ENCODE peak calls at places on chromosomes 1 and 21, in four cellular contexts. B, Q, M and S are unnamed samples.

GRCh38 chr21:35203093-35204021 is 154.3 kb upstream of the RUNX1 start:
- DNase-seq in M (no peak), Q (no peak), B (peak; percentile 93), S (no peak)

GRCh38 chr1:85502625-85503083 is 37.7 kb upstream of the DDAH1 start:
- DNase-seq in M (peak; percentile 70), Q (no peak), B (peak; percentile 85), S (peak; percentile 28)

GRCh38 chr21:26909972-26910371 is 56.9 kb downstream of the ADAMTS5 start:
- DNase-seq in B (no peak), Q (no peak), M (no peak), S (no peak)

GRCh38 chr1:170558731-170559130 is 26.8 kb downstream of the GORAB start:
- DNase-seq in Q (no peak), B (no peak), M (no peak), S (no peak)

GRCh38 chr1:52424238-52424637 is 19.8 kb downstream of the PRPF38A start:
- DNase-seq in Q (peak; percentile 30), B (peak; percentile 13), M (no peak), S (no peak)

GRCh38 chr1:221672160-221672762 is 69.6 kb downstream of the DUSP10 start:
- DNase-seq in Q (no peak), M (no peak), B (peak; percentile 86), S (no peak)

GRCh38 chr21:33490991-33491372 is 534 bp downstream of the DNAJC28 start:
- DNase-seq in B (no peak), Q (no peak), M (no peak), S (no peak)

GRCh38 chr1:41108696-41109284 is 87.3 kb upstream of the SLFNL1 start:
- DNase-seq in M (no peak), Q (no peak), B (peak; percentile 11), S (peak; percentile 7)

GRCh38 chr1:230303069-230303468 is 123.1 kb downstream of the PGBD5 start:
- DNase-seq in Q (no peak), M (no peak), B (no peak), S (no peak)

GRCh38 chr1:206000641-206001339 is 2.4 kb downstream of the RAB7B start:
- DNase-seq in M (no peak), Q (no peak), B (peak; percentile 43), S (no peak)

GRCh38 chr1:165928075-165928731 is 100.8 kb downstream of the UCK2 start:
- DNase-seq in B (peak; percentile 56), Q (peak; percentile 70), M (peak; percentile 43), S (peak; percentile 60)

GRCh38 chr1:81801834-81802531 is 1.2 kb downstream of the ADGRL2 start:
- DNase-seq in B (peak; percentile 40), Q (no peak), M (no peak), S (no peak)

GRCh38 chr1:225811622-225812487 is 1.9 kb downstream of the EPHX1 start:
- DNase-seq in M (peak; percentile 48), B (no peak), Q (no peak), S (peak; percentile 59)

GRCh38 chr1:248848596-248848995 is 10.3 kb downstream of the ZNF692 start:
- DNase-seq in Q (no peak), M (no peak), B (no peak), S (no peak)

GRCh38 chr1:2611621-2612437 is 21.0 kb downstream of the MMEL1 start:
- DNase-seq in M (no peak), Q (no peak), B (no peak), S (no peak)

GRCh38 chr1:71086331-71086730 is 5.5 kb upstream of the ZRANB2 start:
- DNase-seq in M (no peak), Q (no peak), B (peak; percentile 85), S (no peak)

GRCh38 chr21:32726742-32727477 is 903 bp downstream of the SYNJ1 start:
- DNase-seq in B (peak; percentile 18), Q (peak; percentile 67), M (no peak), S (peak; percentile 11)

GRCh38 chr21:35438643-35439404 is 389.7 kb upstream of the RUNX1 start:
- DNase-seq in B (peak; percentile 11), Q (no peak), M (no peak), S (no peak)

GRCh38 chr1:91613594-91613993 is 112.9 kb downstream of the CDC7 start:
- DNase-seq in M (no peak), Q (no peak), B (peak; percentile 21), S (peak; percentile 88)

GRCh38 chr1:208131631-208132286 is 112.4 kb downstream of the PLXNA2 start:
- DNase-seq in B (no peak), Q (no peak), M (no peak), S (no peak)

GRCh38 chr1:214707306-214708087 is 104.5 kb downstream of the CENPF start:
- DNase-seq in Q (no peak), B (peak; percentile 77), M (no peak), S (no peak)

GRCh38 chr21:46168238-46168637 is 12.9 kb upstream of the FTCD start:
- DNase-seq in M (no peak), B (no peak), Q (no peak), S (no peak)

GRCh38 chr1:66283583-66284041 is 250.3 kb upstream of the SGIP1 start:
- DNase-seq in Q (no peak), M (no peak), B (peak; percentile 67), S (no peak)

GRCh38 chr1:209260146-209260545 is 323.4 kb upstream of the CAMK1G start:
- DNase-seq in M (no peak), B (no peak), Q (no peak), S (no peak)

GRCh38 chr1:10755977-10756521 is 40.4 kb downstream of the CASZ1 start:
- DNase-seq in M (no peak), Q (peak; percentile 52), B (no peak), S (peak; percentile 22)

GRCh38 chr1:93604411-93604810 is 77.2 kb downstream of the BCAR3 start:
- DNase-seq in Q (no peak), B (no peak), M (peak; percentile 35), S (no peak)

GRCh38 chr1:167297222-167298214 is 76.8 kb downstream of the POU2F1 start:
- DNase-seq in B (peak; percentile 3), M (peak; percentile 91), Q (no peak), S (peak; percentile 33)

GRCh38 chr1:36612881-36613280 is 130.2 kb upstream of the CSF3R start:
- DNase-seq in Q (no peak), M (no peak), B (no peak), S (no peak)

GRCh38 chr21:16908087-16908486 is 604.8 kb upstream of the CXADR start:
- DNase-seq in M (no peak), B (no peak), Q (no peak), S (no peak)

DNA sequence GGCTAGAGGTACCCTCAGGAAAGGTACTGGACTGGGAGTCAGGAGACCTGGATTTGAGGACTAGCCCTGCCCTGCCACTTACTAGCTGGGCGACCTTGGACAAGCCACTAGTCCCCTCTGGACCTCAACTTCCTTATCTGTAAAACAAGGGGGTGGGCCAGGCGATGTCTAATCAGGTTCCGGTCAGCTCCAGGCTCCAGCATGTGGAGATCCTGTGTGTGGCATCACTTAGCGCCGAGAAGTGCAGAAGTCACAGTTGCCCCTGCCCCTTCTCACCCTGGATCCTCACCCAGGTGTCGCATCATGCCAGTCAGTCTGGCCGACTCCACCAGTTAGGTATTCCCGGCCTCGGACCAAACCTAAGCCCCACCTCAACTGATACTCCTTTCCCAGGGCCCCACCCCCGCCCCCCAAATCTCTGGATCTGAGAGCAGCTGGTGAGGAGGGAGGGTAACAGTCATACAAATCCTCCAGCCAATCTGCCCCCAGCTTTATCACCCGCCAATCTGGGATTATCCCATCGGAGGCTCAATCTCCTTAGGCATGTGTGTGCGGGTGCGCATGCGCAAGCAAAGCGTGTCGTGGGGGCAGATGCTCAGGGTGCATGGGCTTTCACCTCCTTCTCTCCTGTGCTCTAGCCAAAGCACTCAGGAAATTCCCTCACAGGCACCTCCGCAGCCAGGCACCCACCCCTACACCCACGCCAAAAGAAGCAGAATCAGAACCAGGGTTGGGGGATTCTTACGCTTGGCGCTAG is 5.4 kb downstream of the CELF3 start:
- DNase-seq in Q (no peak), B (no peak), M (no peak), S (no peak)
- TF ChIP-seq MAZ in Q (no peak), B (no peak), M (no peak), S (no peak)

GRCh38 chr1:22373252-22373651 is 78.4 kb upstream of the ZBTB40 start:
- DNase-seq in B (no peak), M (no peak), Q (no peak), S (no peak)
- TF ChIP-seq MAZ in B (no peak), M (no peak), Q (no peak), S (no peak)

DNA sequence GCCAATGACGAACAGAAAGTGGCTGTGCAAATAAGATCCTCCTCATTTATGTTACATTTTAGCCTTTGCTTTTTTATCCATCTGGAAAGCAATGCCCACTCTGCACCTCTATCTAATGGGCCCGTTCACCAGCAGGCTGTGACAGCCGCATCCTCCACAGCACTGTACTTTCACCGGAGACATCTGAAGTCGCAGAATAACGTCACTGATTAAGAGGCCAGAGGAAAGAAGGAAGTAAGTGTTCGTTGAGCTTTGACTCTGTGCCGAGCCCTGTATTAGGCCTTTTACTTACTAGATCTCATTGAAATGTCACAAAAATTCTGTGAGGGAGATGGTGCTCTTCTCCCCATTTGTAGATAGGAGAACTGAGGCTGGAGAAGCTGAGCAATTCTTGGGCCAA is 62.3 kb downstream of the KAZN start:
- DNase-seq in Q (no peak), M (no peak), B (no peak), S (no peak)
- TF ChIP-seq MAZ in Q (no peak), M (no peak), B (no peak), S (no peak)

GRCh38 chr1:156500578-156500846 is at the start of gene MEF2D:
- DNase-seq in M (no peak), Q (no peak), B (no peak), S (no peak)

GRCh38 chr1:156499703-156500577 is 635 bp downstream of the MEF2D start:
- DNase-seq in B (peak; percentile 46), Q (no peak), M (no peak), S (peak; percentile 29)

GRCh38 chr1:156497743-156498446 is 2.7 kb downstream of the MEF2D start:
- DNase-seq in Q (no peak), B (no peak), M (no peak), S (no peak)

GRCh38 chr1:156498447-156499193 is 2.0 kb downstream of the MEF2D start:
- DNase-seq in M (no peak), B (peak; percentile 72), Q (no peak), S (peak; percentile 50)

DNA sequence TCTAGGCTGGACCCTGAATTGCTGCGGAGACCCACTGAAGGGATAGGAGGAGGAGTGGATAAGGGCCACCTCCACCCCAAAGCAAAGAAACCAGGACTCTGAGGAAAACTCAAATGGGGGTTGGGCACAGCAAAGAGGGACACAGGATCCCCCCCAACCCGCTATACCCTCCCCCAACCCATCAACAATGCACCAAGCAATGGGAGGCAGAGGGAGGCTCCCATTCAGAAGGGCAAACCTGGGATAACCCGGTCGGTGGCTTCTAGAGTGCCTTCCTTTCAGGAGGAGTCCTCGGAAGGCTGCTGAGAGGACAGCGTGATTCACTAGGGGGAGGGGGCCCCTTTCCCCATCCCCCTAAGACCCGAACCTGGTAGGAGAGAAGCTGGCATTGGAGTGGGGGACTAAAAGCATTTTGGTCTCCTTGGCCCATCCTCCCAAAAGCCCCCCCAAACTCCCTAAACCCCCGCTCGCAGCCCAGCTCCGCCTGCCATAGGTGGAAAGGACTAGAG is 1.3 kb downstream of the MEF2D start:
- DNase-seq in Q (no peak), M (no peak), B (no peak), S (peak; percentile 34)
- TF ChIP-seq MAZ in Q (no peak), M (no peak), B (no peak), S (no peak)

GRCh38 chr21:41786521-41786987 is 19.7 kb upstream of the RIPK4 start:
- DNase-seq in M (no peak), Q (no peak), B (peak; percentile 12), S (peak; percentile 36)
- TF ChIP-seq MAZ in M (no peak), Q (no peak), B (no peak), S (no peak)

GRCh38 chr1:101174722-101175121 is 62.1 kb upstream of the S1PR1 start:
- DNase-seq in B (peak; percentile 82), Q (no peak), M (no peak), S (no peak)
- TF ChIP-seq MAZ in B (no peak), Q (no peak), M (no peak), S (no peak)

GRCh38 chr1:55831759-55832158 is 616.6 kb upstream of the USP24 start:
- DNase-seq in Q (no peak), M (no peak), B (no peak), S (no peak)
- TF ChIP-seq MAZ in Q (no peak), M (no peak), B (no peak), S (no peak)